ENCODE peak calls at places on chromosomes 6 and 20, in five cellular contexts. M is transverse colon, E is endothelial cell of umbilical vein, F is HCT116, P is suprapubic skin. I is an unnamed sample.

GRCh38 chr6:43455034-43455747 is at the start of gene DLK2:
- DNase-seq in E (no peak), P (no peak), F (no peak), M (peak), I (no peak)

GRCh38 chr20:60101894-60102281 is 143.7 kb downstream of the CDH26 start:
- DNase-seq in P (no peak), E (no peak), F (no peak), M (no peak), I (no peak)

GRCh38 chr20:1225729-1226313 is at the start of gene RAD21L1:
- DNase-seq in P (peak), F (peak), M (peak), E (peak), I (peak)

GRCh38 chr6:31033075-31033474 is 22.8 kb downstream of the MUC22 start:
- DNase-seq in M (no peak), P (no peak), E (no peak), F (no peak), I (no peak)

GRCh38 chr6:46191961-46192360 is 21.2 kb upstream of the ENPP5 start:
- DNase-seq in E (no peak), F (no peak), M (no peak), P (no peak), I (no peak)

GRCh38 chr6:157528931-157529653 is 148.1 kb downstream of the ZDHHC14 start:
- DNase-seq in E (no peak), M (no peak), F (no peak), P (peak), I (no peak)

GRCh38 chr6:145688493-145688905 is 46.8 kb downstream of the EPM2A start:
- DNase-seq in P (no peak), E (peak), F (no peak), M (no peak), I (no peak)

GRCh38 chr6:49570474-49571079 is 20.1 kb downstream of the C6orf141 start:
- DNase-seq in P (no peak), F (no peak), M (no peak), E (peak), I (no peak)

GRCh38 chr6:123901441-123901840 is 97.8 kb downstream of the NKAIN2 start:
- DNase-seq in E (peak), M (no peak), F (no peak), P (no peak), I (no peak)

GRCh38 chr6:4901256-4902061 is 102.4 kb downstream of the RPP40 start:
- DNase-seq in M (no peak), P (no peak), E (no peak), F (no peak), I (no peak)

GRCh38 chr20:3904224-3904623 is 15.0 kb downstream of the PANK2 start:
- DNase-seq in E (no peak), F (no peak), M (no peak), P (no peak), I (no peak)

GRCh38 chr6:72272958-72273357 is 348.9 kb upstream of the KCNQ5 start:
- DNase-seq in P (no peak), E (peak), F (no peak), M (no peak), I (no peak)

DNA sequence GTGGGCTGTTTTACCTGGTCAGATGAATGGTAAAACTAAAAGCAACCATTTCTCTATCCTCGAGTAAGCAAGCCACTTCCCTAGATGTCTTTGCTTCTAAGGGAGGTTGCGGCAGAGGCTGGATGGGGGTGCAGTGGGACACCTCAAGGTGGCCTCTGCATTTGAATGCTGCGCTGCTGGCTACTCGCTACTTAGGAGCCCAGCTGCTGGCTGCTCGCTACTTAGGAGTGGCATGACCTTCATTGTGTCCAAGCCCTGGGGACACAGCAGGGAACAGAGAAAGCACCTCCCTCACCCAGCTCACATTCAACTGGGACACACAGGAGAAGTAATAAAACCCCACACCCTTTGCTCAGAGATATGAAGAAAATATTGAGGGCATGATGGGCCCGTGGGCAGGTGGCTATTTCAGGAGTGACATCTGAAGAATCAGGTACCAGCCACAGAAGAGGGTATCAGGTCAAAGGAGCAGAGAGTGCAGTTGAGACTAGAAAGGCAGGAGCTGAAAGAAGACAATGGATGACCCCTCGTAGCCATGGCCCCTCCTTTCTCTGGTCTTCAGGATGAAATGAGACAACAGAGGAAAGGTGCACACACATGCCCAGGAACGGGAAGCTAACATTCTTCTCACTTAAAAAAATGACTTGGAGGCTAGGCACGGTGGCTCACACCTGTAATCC is 149.4 kb downstream of the ZMYND8 start:
- DNase-seq in F (no peak), M (no peak), P (no peak), E (no peak), I (no peak)
- TF ChIP-seq POLR2AphosphoS5 in F (no peak), M (no peak), P (no peak), E (no peak), I (no peak)

GRCh38 chr6:139531716-139532115 is 157.3 kb upstream of the CITED2 start:
- DNase-seq in M (no peak), P (no peak), E (no peak), F (no peak), I (no peak)

GRCh38 chr6:139534472-139535115 is 160.1 kb upstream of the CITED2 start:
- DNase-seq in M (no peak), E (peak), F (no peak), P (no peak), I (no peak)

GRCh38 chr6:139533166-139533565 is 158.7 kb upstream of the CITED2 start:
- DNase-seq in P (no peak), F (no peak), M (no peak), E (no peak), I (no peak)

GRCh38 chr6:139531148-139531547 is 156.7 kb upstream of the CITED2 start:
- DNase-seq in E (no peak), F (no peak), M (peak), P (no peak), I (no peak)

DNA sequence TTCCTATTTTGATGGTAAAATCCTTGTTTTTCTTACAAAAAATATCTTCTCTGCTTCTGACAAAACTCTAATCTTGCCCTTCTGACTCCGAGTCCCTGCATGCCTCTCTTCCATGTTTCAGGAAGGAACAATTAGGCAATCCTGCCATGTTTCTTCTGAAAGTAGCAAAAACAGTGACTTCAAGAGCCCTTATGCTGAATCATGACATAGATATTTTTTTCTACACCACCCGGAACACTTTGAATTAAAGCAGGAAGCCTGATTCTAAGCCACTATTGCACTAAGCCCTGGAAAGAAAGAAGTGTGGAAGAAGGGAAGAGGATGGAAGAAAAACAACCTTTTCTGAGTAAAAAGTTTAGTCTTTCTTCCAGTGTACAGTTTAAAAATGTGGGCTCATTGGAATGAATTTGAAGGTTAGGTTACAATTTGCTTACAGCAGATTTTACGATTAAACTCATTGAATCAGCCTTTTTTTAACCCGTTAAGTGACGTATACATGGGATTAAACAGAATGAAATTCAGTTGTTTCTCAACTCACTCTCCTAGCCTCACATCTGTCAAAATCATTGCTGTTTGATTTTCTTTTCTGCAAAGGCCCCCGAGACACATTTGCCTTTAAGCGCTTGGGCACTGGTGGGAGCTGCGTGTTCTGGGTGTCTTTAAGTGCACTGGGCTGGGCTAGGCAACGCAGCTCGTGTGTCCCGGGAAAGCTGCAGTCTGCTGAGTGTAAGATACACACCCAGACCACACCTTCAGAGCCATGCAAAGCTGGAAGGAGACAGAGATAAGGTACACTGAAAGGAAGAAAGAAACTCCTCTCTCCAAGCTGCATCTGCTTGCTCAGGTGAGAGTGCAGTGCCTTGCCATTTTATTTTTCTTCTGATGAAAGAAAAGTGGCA is 159.4 kb upstream of the CITED2 start:
- DNase-seq in P (no peak), F (peak), E (peak), M (peak), I (peak)
- H3K27ac ChIP-seq in P (peak), F (peak), E (peak), M (peak), I (no peak)

GRCh38 chr20:50932016-50932338 is 740 bp upstream of the ADNP start:
- DNase-seq in F (no peak), P (no peak), M (no peak), E (peak), I (no peak)
- TF ChIP-seq POLR2AphosphoS5 in F (no peak), P (no peak), M (no peak), E (no peak), I (no peak)

GRCh38 chr6:118581489-118581959 is 33.4 kb downstream of the PLN start:
- DNase-seq in M (no peak), P (no peak), E (no peak), F (no peak), I (no peak)

GRCh38 chr6:118578617-118579016 is 30.5 kb downstream of the PLN start:
- DNase-seq in F (no peak), E (no peak), M (no peak), P (no peak), I (no peak)

GRCh38 chr6:118577972-118578371 is 29.9 kb downstream of the PLN start:
- DNase-seq in P (no peak), F (no peak), E (no peak), M (no peak), I (no peak)

GRCh38 chr6:118580585-118581419 is 32.7 kb downstream of the PLN start:
- DNase-seq in E (peak), M (no peak), F (peak), P (peak), I (peak)

DNA sequence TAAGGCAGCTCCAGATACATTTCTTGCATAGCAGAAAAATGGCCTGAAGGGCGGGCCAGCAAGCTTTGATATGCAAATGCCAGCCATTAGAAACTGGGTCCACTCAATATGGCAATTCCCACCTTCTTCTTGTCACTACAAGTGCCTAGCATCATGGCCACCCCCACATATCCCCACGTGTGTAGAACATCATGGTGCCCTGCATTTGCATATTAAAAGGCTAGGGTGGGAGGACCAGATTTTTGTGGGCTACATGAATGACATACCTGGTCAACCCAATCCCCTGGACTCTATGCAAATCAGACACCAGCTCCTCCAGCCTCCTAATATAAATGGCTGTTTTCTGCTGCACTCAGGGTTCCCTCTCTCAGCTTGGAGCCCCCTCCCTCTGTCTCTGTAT is 31.7 kb downstream of the PLN start:
- DNase-seq in E (no peak), P (no peak), M (no peak), F (no peak), I (no peak)
- H3K27ac ChIP-seq in E (no peak), P (no peak), M (no peak), F (no peak), I (no peak)

DNA sequence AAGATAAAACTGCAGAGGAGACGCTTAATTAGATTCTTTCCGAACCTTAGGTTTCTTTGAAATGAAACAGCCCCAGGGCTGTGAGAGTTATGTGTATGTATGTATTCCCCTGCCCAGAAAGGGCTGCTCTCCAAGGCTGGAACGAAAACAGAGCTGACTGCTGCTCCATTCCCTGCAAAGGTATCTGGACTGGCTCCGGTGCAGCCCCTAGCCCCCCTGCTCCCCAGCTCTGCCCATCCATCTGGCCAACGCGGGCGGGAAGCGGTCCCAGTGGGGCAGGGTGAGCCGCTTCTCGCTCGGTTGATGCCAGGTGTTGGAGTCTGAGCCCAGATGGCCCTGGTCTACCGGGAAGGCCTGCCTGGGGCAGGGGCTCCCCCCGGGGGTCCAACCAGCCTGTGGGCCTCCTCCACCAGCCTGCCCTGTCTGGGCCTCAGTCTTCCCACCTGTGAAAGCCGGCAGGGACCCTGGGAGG is 46.6 kb upstream of the STX16 start:
- DNase-seq in E (no peak), M (no peak), F (no peak), P (no peak), I (no peak)
- TF ChIP-seq POLR2AphosphoS5 in E (no peak), M (no peak), F (no peak), P (no peak), I (no peak)

I was measured in prostate gland.